ENCODE peak calls at places on chromosomes 4 and X, in four cellular contexts. L is heart right ventricle; J is effector memory CD4-positive, alpha-beta T cell; S is tibial nerve. B is an unnamed sample.

GRCh38 chr4:54384152-54384551 is 155.1 kb downstream of the PDGFRA start:
- DNase-seq in L (no peak), J (no peak), S (no peak), B (no peak)

GRCh38 chr4:186726440-186727148 is 2.9 kb upstream of the FAT1 start:
- DNase-seq in L (peak; percentile 75), J (no peak), S (peak; percentile 52), B (peak; percentile 74)

GRCh38 chrX:115713465-115713864 is 152.5 kb downstream of the PLS3 start:
- DNase-seq in L (no peak), J (no peak), S (no peak), B (no peak)

GRCh38 chr4:87856816-87857215 is 24.0 kb downstream of the MEPE start:
- DNase-seq in L (no peak), J (no peak), S (no peak), B (no peak)

GRCh38 chr4:91198951-91199350 is 1071.8 kb downstream of the CCSER1 start:
- DNase-seq in L (no peak), J (no peak), S (no peak), B (no peak)

GRCh38 chr4:52979020-52979419 is 116.9 kb downstream of the RASL11B start:
- DNase-seq in L (no peak), J (no peak), S (no peak), B (no peak)

GRCh38 chr4:130147618-130148017 is 1051.7 kb downstream of the C4orf33 start:
- DNase-seq in L (no peak), J (no peak), S (no peak), B (no peak)

GRCh38 chr4:184408021-184408710 is 66.2 kb downstream of the IRF2 start:
- DNase-seq in L (no peak), J (no peak), S (no peak), B (no peak)

GRCh38 chr4:9762823-9763475 is 18.5 kb upstream of the DRD5 start:
- DNase-seq in L (no peak), J (no peak), S (peak; percentile 30), B (no peak)

GRCh38 chr4:154779362-154779947 is 1.6 kb upstream of the RBM46 start:
- DNase-seq in L (no peak), J (no peak), S (no peak), B (no peak)

GRCh38 chrX:106894392-106894909 is 8.7 kb downstream of the RIPPLY1 start:
- DNase-seq in L (peak; percentile 13), J (no peak), S (peak; percentile 13), B (peak; percentile 34)
- H3K4me1 ChIP-seq in L (no peaks in the 10 kb centered on the region), J (no peaks in the 10 kb centered on the region), S (no peaks in the 10 kb centered on the region), B (no peaks in the 10 kb centered on the region)

GRCh38 chrX:19865567-19866363 is 21.6 kb downstream of the SH3KBP1 start:
- DNase-seq in L (no peak), J (no peak), S (no peak), B (no peak)

GRCh38 chrX:19869195-19869594 is 18.2 kb downstream of the SH3KBP1 start:
- DNase-seq in L (no peak), J (no peak), S (no peak), B (no peak)

GRCh38 chrX:19867938-19868337 is 19.5 kb downstream of the SH3KBP1 start:
- DNase-seq in L (no peak), J (no peak), S (no peak), B (no peak)

GRCh38 chrX:19866626-19867410 is 20.6 kb downstream of the SH3KBP1 start:
- DNase-seq in L (no peak), J (no peak), S (no peak), B (no peak)

GRCh38 chrX:19867411-19867732 is 20.0 kb downstream of the SH3KBP1 start:
- DNase-seq in L (no peak), J (no peak), S (no peak), B (no peak)
- H3K4me1 ChIP-seq in L (peaks cover 77% of the 10 kb centered on the region), J (peaks cover 6% of the 10 kb centered on the region), S (no peaks in the 10 kb centered on the region), B (no peaks in the 10 kb centered on the region)

GRCh38 chrX:154373340-154374306 is 811 bp downstream of the FLNA start:
- DNase-seq in L (peak; percentile 52), J (no peak), S (peak; percentile 53), B (peak; percentile 74)
- H3K4me1 ChIP-seq in L (peaks cover 34% of the 10 kb centered on the region), J (peaks cover 25% of the 10 kb centered on the region), S (peaks cover 7% of the 10 kb centered on the region), B (no peaks in the 10 kb centered on the region)

GRCh38 chr4:146062325-146062715 is 113.2 kb upstream of the LSM6 start:
- DNase-seq in L (no peak), J (no peak), S (no peak), B (no peak)

GRCh38 chr4:146059153-146059552 is 116.4 kb upstream of the LSM6 start:
- DNase-seq in L (no peak), J (no peak), S (no peak), B (no peak)

GRCh38 chr4:146059865-146060264 is 115.7 kb upstream of the LSM6 start:
- DNase-seq in L (no peak), J (no peak), S (no peak), B (no peak)

GRCh38 chr4:146061610-146062324 is 113.8 kb upstream of the LSM6 start:
- DNase-seq in L (no peak), J (no peak), S (no peak), B (no peak)

DNA sequence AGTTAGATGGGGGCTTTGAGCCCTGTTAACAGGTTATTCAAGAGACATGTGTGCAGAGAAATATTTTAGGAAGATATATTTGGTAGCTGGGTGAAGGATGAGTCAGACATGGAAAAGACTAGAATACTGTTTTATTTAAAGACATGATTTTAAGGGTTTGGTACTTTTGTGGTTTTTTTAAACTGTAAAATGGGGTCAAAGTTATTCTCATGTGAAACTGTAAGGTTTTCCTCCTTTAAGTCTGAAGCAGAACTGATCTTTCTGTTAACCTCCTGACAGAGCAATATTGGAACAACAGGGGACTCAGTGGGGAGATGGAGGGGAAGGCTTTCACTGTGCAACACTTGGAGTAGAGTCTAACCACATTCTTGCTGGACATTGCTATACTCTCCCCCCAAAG is 112.4 kb upstream of the LSM6 start:
- DNase-seq in L (no peak), J (no peak), S (no peak), B (no peak)
- H3K4me1 ChIP-seq in L (no peaks in the 10 kb centered on the region), J (no peaks in the 10 kb centered on the region), S (no peaks in the 10 kb centered on the region), B (no peaks in the 10 kb centered on the region)

DNA sequence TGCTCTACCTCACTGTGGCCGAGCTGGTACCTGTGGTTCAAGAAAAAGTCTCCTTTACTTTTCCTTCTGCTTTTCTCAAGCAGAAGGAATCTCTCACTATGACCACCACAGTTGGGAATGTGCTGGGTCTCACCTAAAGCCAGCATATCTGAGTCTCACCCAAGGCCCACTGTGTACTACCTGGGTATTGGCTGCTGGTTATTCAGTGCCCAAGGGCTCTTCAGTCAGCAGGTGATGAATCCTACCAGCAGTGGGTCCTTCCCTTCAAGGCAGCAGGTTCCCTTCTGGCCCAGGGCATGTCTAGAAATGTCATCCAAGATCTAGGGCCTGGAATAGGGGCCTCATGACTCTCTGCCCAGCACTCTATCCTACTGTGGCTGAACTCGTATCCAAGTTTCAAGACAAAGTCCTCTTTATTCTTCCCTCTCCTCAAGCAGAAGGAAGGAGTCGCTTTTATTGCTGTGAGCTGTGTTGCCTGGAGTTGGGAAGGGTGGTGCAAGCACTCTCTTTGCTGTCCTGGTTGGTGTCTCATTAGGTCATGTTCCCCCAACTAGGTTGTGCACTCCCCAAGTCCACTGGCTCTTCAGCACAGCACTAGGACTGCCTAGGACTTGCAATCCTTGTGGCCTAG is 6.1 kb downstream of the CXCL10 start:
- DNase-seq in L (no peak), J (no peak), S (no peak), B (no peak)
- H3K4me1 ChIP-seq in L (peaks cover 14% of the 10 kb centered on the region), J (no peaks in the 10 kb centered on the region), S (no peaks in the 10 kb centered on the region), B (no peaks in the 10 kb centered on the region)

DNA sequence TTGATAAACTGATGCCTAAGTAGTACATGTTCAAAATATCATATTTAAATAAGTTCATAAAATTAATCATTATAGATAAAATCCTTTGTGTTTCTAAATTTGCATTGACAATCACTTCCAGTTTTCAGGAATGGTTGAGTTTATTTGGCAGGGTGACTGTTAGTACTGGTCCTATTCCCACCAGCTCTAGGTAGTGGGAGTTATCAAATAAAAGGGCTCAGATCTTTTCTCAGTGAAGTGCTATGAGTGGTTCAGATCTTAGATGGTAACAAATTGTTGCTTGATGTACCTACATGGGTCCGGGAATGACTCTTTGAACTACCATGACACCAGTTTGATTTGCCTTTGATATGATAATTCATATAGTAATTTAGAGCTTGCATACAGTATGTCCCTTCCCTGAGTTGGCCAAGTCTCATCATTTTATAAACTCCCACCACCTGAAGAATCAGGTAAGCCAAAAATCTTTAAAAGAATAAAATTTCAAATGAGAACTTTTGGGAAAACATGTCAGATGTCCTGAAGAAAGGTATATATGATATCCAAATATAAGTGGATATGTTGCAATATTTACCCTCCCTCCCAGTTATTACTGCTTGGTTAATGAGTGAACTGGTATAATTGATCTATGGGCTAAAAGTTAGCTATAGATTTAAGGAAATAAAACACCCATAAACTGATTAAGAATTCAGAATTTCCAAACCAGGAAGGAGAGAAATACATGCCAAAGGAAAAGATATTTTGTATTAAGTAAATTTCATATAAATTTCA is 28.6 kb downstream of the GPC3 start:
- DNase-seq in L (no peak), J (no peak), S (no peak), B (no peak)
- H3K4me1 ChIP-seq in L (no peaks in the 10 kb centered on the region), J (no peaks in the 10 kb centered on the region), S (no peaks in the 10 kb centered on the region), B (no peaks in the 10 kb centered on the region)